ENCODE peak calls at places on chromosomes 6 and 20, in four cellular contexts. One of them, this sample, is unnamed. For H3K4me1 and H3K9me3, the result is how much of the 10 kb centered on the place peaks cover.

GRCh38 chr6:90707223-90707622 is 120.4 kb upstream of the MAP3K7 start:
- DNase-seq in hepatocyte: no peak
- DNase-seq in CD8-positive, alpha-beta T cell: no peak
- DNase-seq in GM12878: no peak
- DNase-seq in this sample: no peak

GRCh38 chr6:36432151-36432633 is 10.5 kb downstream of the PXT1 start:
- DNase-seq in hepatocyte: no peak
- DNase-seq in CD8-positive, alpha-beta T cell: no peak
- DNase-seq in GM12878: no peak
- DNase-seq in this sample: no peak

GRCh38 chr6:126539022-126539421 is 199.1 kb downstream of the CENPW start:
- DNase-seq in hepatocyte: no peak
- DNase-seq in CD8-positive, alpha-beta T cell: no peak
- DNase-seq in GM12878: no peak
- DNase-seq in this sample: no peak

GRCh38 chr6:148525453-148525852 is 182.8 kb downstream of the SASH1 start:
- DNase-seq in hepatocyte: no peak
- DNase-seq in CD8-positive, alpha-beta T cell: no peak
- DNase-seq in GM12878: no peak
- DNase-seq in this sample: no peak

GRCh38 chr6:129248976-129249375 is 366.0 kb downstream of the LAMA2 start:
- DNase-seq in hepatocyte: no peak
- DNase-seq in CD8-positive, alpha-beta T cell: no peak
- DNase-seq in GM12878: no peak
- DNase-seq in this sample: no peak

GRCh38 chr6:1137849-1138248 is 174.0 kb upstream of the FOXQ1 start:
- DNase-seq in hepatocyte: no peak
- DNase-seq in CD8-positive, alpha-beta T cell: no peak
- DNase-seq in GM12878: no peak
- DNase-seq in this sample: no peak

GRCh38 chr20:19943021-19943659 is 74.0 kb upstream of the NAA20 start:
- DNase-seq in hepatocyte: no peak
- DNase-seq in CD8-positive, alpha-beta T cell: no peak
- DNase-seq in GM12878: no peak
- DNase-seq in this sample: no peak

GRCh38 chr6:24959333-24959732 is 23.6 kb upstream of the RIPOR2 start:
- DNase-seq in hepatocyte: no peak
- DNase-seq in CD8-positive, alpha-beta T cell: no peak
- DNase-seq in GM12878: no peak
- DNase-seq in this sample: no peak

GRCh38 chr6:101761124-101761601 is 367.7 kb downstream of the GRIK2 start:
- DNase-seq in hepatocyte: peak
- DNase-seq in CD8-positive, alpha-beta T cell: no peak
- DNase-seq in GM12878: no peak
- DNase-seq in this sample: no peak

GRCh38 chr20:58349586-58349985 is 39.4 kb upstream of the VAPB start:
- DNase-seq in hepatocyte: no peak
- DNase-seq in CD8-positive, alpha-beta T cell: no peak
- DNase-seq in GM12878: no peak
- DNase-seq in this sample: no peak

GRCh38 chr6:143959865-143960264 is 48.2 kb downstream of the PLAGL1 start:
- DNase-seq in hepatocyte: no peak
- DNase-seq in CD8-positive, alpha-beta T cell: no peak
- DNase-seq in GM12878: no peak
- DNase-seq in this sample: no peak

GRCh38 chr6:150866147-150867073 is 908 bp downstream of the MTHFD1L start:
- DNase-seq in hepatocyte: peak
- DNase-seq in CD8-positive, alpha-beta T cell: peak
- DNase-seq in GM12878: peak
- DNase-seq in this sample: peak

GRCh38 chr6:1584996-1585668 is 24.6 kb upstream of the FOXC1 start:
- DNase-seq in hepatocyte: no peak
- DNase-seq in CD8-positive, alpha-beta T cell: no peak
- DNase-seq in GM12878: no peak
- DNase-seq in this sample: no peak

GRCh38 chr6:6486595-6486994 is 101.9 kb upstream of the LY86 start:
- DNase-seq in hepatocyte: no peak
- DNase-seq in CD8-positive, alpha-beta T cell: no peak
- DNase-seq in GM12878: no peak
- DNase-seq in this sample: no peak

GRCh38 chr6:4313044-4313686 is 177.8 kb upstream of the ECI2 start:
- DNase-seq in hepatocyte: peak
- DNase-seq in CD8-positive, alpha-beta T cell: no peak
- DNase-seq in GM12878: no peak
- DNase-seq in this sample: no peak

GRCh38 chr6:30344868-30345671 is at the start of gene RPP21:
- DNase-seq in hepatocyte: peak
- DNase-seq in CD8-positive, alpha-beta T cell: peak
- DNase-seq in GM12878: no peak
- DNase-seq in this sample: no peak

GRCh38 chr20:63089051-63089907 is 82.5 kb upstream of the BHLHE23 start:
- DNase-seq in hepatocyte: no peak
- DNase-seq in CD8-positive, alpha-beta T cell: no peak
- DNase-seq in GM12878: no peak
- DNase-seq in this sample: no peak

GRCh38 chr20:45323731-45324130 is 15.6 kb upstream of the MATN4 start:
- DNase-seq in hepatocyte: no peak
- DNase-seq in CD8-positive, alpha-beta T cell: no peak
- DNase-seq in GM12878: no peak
- DNase-seq in this sample: no peak

GRCh38 chr6:41080623-41081022 is 7.8 kb downstream of the NFYA start:
- DNase-seq in hepatocyte: no peak
- DNase-seq in CD8-positive, alpha-beta T cell: peak
- DNase-seq in GM12878: no peak
- DNase-seq in this sample: no peak

GRCh38 chr20:47343007-47343472 is 13.5 kb downstream of the ZMYND8 start:
- DNase-seq in hepatocyte: no peak
- DNase-seq in CD8-positive, alpha-beta T cell: no peak
- DNase-seq in GM12878: no peak
- DNase-seq in this sample: no peak

GRCh38 chr6:44021628-44022295 is 105.5 kb downstream of the MRPL14 start:
- DNase-seq in hepatocyte: no peak
- DNase-seq in CD8-positive, alpha-beta T cell: no peak
- DNase-seq in GM12878: no peak
- DNase-seq in this sample: no peak

GRCh38 chr6:111812080-111813038 is 60.9 kb downstream of the FYN start:
- DNase-seq in hepatocyte: no peak
- DNase-seq in CD8-positive, alpha-beta T cell: no peak
- DNase-seq in GM12878: no peak
- DNase-seq in this sample: no peak

GRCh38 chr6:65558071-65558470 is 149.0 kb downstream of the EYS start:
- DNase-seq in hepatocyte: no peak
- DNase-seq in CD8-positive, alpha-beta T cell: no peak
- DNase-seq in GM12878: no peak
- DNase-seq in this sample: no peak

GRCh38 chr20:34083137-34083536 is 28.9 kb downstream of the EIF2S2 start:
- DNase-seq in hepatocyte: peak
- DNase-seq in CD8-positive, alpha-beta T cell: no peak
- DNase-seq in GM12878: no peak
- DNase-seq in this sample: no peak

GRCh38 chr6:124226396-124226795 is 422.7 kb downstream of the NKAIN2 start:
- DNase-seq in hepatocyte: no peak
- DNase-seq in CD8-positive, alpha-beta T cell: no peak
- DNase-seq in GM12878: no peak
- DNase-seq in this sample: no peak

GRCh38 chr20:57087102-57087501 is 179.3 kb downstream of the BMP7 start:
- DNase-seq in hepatocyte: no peak
- DNase-seq in CD8-positive, alpha-beta T cell: no peak
- DNase-seq in GM12878: no peak
- DNase-seq in this sample: no peak

GRCh38 chr6:148934534-148934933 is 187.7 kb downstream of the UST start:
- DNase-seq in hepatocyte: no peak
- DNase-seq in CD8-positive, alpha-beta T cell: no peak
- DNase-seq in GM12878: no peak
- DNase-seq in this sample: no peak

GRCh38 chr6:51349866-51350265 is 531.2 kb downstream of the TFAP2B start:
- DNase-seq in hepatocyte: no peak
- DNase-seq in CD8-positive, alpha-beta T cell: no peak
- DNase-seq in GM12878: no peak
- DNase-seq in this sample: no peak

GRCh38 chr6:38261626-38262025 is 378.1 kb downstream of the BTBD9 start:
- DNase-seq in hepatocyte: no peak
- DNase-seq in CD8-positive, alpha-beta T cell: no peak
- DNase-seq in GM12878: no peak
- DNase-seq in this sample: no peak
- H3K27ac ChIP-seq in hepatocyte: peak
- H3K27ac ChIP-seq in CD8-positive, alpha-beta T cell: no peak
- H3K27ac ChIP-seq in GM12878: no peak
- H3K27ac ChIP-seq in this sample: no peak

GRCh38 chr20:17668432-17668831 is 13.6 kb downstream of the RRBP1 start:
- DNase-seq in hepatocyte: no peak
- DNase-seq in CD8-positive, alpha-beta T cell: no peak
- DNase-seq in GM12878: no peak
- DNase-seq in this sample: no peak

GRCh38 chr20:17671565-17671964 is 10.5 kb downstream of the RRBP1 start:
- DNase-seq in hepatocyte: no peak
- DNase-seq in CD8-positive, alpha-beta T cell: no peak
- DNase-seq in GM12878: no peak
- DNase-seq in this sample: no peak

GRCh38 chr20:17669306-17669931 is 12.6 kb downstream of the RRBP1 start:
- DNase-seq in hepatocyte: no peak
- DNase-seq in CD8-positive, alpha-beta T cell: no peak
- DNase-seq in GM12878: no peak
- DNase-seq in this sample: no peak

GRCh38 chr20:17673082-17673481 is 9.0 kb downstream of the RRBP1 start:
- DNase-seq in hepatocyte: no peak
- DNase-seq in CD8-positive, alpha-beta T cell: no peak
- DNase-seq in GM12878: no peak
- DNase-seq in this sample: no peak

DNA sequence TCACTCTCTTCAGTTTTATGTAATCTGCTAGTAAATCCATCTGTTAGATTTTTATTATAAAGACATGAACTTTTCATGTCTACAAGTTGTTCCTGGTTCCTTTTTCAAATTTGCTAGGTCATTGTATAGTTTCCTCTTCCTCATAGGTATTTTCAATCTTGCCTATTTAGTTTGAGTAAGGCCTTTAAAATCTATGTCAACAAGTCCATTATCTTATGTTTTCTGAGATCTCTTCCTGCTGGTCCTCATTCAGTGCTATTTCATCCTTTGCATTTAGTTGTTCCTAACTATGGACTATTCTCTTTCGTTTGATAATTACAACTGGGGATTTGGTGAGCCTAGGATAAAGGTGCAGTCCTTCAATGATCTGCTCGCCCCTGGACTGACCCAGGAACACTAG is 11.0 kb downstream of the RRBP1 start:
- DNase-seq in hepatocyte: no peak
- DNase-seq in CD8-positive, alpha-beta T cell: no peak
- DNase-seq in GM12878: no peak
- DNase-seq in this sample: no peak
- H3K4me1 ChIP-seq in hepatocyte: under half
- H3K4me1 ChIP-seq in CD8-positive, alpha-beta T cell: under half
- H3K4me1 ChIP-seq in GM12878: under half
- H3K4me1 ChIP-seq in this sample: under half

DNA sequence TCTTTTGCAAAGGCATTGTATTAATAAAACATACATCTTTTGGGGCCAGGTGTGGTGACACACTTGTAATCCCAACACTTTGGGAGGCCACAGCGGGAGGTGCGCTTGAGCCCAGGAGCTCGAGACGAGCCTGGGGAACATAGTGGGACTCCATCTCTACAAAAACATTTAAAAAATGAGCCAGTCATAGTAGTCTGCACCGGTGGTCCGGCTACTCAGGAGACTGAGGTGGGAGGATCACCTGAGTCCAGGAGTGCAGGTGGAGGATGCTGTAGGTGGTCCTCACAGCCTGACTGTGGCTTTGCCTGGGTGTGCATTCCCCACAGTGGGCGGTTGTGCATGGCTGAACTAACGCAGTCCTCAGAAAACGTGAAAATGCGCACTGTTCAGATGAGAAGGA is 162.5 kb downstream of the DLL1 start:
- DNase-seq in hepatocyte: peak
- DNase-seq in CD8-positive, alpha-beta T cell: no peak
- DNase-seq in GM12878: no peak
- DNase-seq in this sample: no peak
- H3K9me3 ChIP-seq in hepatocyte: under half
- H3K9me3 ChIP-seq in CD8-positive, alpha-beta T cell: under half
- H3K9me3 ChIP-seq in GM12878: under half
- H3K9me3 ChIP-seq in this sample: under half

DNA sequence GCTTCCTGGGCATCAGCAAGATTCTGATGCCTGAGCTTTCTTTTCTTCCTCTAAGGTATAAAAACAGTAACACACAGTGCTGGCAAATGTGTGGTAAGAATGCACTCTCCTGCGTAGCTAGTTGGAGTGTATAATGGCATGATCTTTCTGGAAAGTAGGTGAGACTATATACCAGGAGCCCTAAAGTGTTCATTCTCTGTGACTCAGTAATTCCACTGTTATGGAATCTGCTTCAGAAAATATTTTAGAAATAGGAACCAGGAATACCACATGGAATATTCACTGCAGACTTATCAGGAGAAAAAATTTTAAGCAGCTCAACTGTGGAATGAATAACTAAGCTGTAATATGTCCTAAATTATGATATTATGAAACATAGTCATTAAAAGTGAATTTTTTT is 16.9 kb upstream of the CSE1L start:
- DNase-seq in hepatocyte: no peak
- DNase-seq in CD8-positive, alpha-beta T cell: no peak
- DNase-seq in GM12878: no peak
- DNase-seq in this sample: no peak
- H3K27ac ChIP-seq in hepatocyte: no peak
- H3K27ac ChIP-seq in CD8-positive, alpha-beta T cell: no peak
- H3K27ac ChIP-seq in GM12878: no peak
- H3K27ac ChIP-seq in this sample: no peak

DNA sequence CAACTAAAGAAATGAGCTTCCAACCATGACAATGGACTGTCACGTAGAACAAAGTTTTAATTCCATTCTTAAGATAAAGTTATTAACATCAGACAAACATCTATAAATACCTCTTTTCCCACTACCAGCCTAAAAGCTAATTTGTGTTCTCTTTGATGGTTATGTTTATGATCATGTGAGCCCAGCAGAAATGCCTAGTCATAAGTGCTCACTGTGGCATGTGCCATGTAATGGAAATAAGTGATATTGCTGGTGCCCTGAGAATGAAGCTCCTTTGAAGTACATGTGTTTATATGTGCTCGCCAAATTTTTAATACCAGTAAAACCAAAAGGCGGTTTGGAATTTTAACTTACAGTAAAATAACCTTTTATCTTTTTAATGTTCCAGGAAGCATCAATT is 205.8 kb downstream of the ISM1 start:
- DNase-seq in hepatocyte: no peak
- DNase-seq in CD8-positive, alpha-beta T cell: no peak
- DNase-seq in GM12878: no peak
- DNase-seq in this sample: no peak
- H3K4me1 ChIP-seq in hepatocyte: under half
- H3K4me1 ChIP-seq in CD8-positive, alpha-beta T cell: under half
- H3K4me1 ChIP-seq in GM12878: under half
- H3K4me1 ChIP-seq in this sample: under half

DNA sequence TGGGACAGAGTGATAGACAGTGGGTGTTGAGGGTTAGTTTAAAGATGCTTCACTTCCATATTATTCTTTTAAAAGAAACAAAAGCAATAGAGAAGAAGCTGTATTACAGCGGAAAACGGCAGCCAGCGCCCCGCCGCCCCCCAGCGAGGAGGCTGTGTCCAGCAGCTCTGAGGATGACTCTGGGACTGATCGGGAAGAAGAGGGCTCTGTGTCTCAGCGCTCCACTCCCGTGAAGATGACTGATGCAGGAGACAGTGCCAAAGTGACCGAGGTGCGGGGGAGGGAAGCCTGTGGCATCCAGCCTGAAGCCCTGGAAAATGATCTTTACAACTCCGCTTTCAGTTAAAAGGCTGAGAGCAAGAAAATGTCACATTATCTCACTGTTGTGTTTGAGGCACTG is 100.2 kb downstream of the FIG4 start:
- DNase-seq in hepatocyte: no peak
- DNase-seq in CD8-positive, alpha-beta T cell: no peak
- DNase-seq in GM12878: no peak
- DNase-seq in this sample: no peak
- H3K9me3 ChIP-seq in hepatocyte: under half
- H3K9me3 ChIP-seq in CD8-positive, alpha-beta T cell: under half
- H3K9me3 ChIP-seq in GM12878: under half
- H3K9me3 ChIP-seq in this sample: under half

This sample was measured in iPS DF 6.9.